ENCODE peak calls at places on chromosomes 16 and 17, in five cellular contexts. I is K562, X is ovary, Y is HepG2, D is stomach. M is an unnamed sample. For H3K36me3, the result is how much of the 10 kb centered on the place peaks cover.

GRCh38 chr17:40458001-40458791 is 14.9 kb downstream of the IGFBP4 start:
- DNase-seq in Y (peak), X (peak), I (no peak), D (peak), M (no peak)

GRCh38 chr16:88731699-88732098 is 25.4 kb downstream of the CTU2 start:
- DNase-seq in Y (no peak), X (no peak), I (peak), D (no peak), M (no peak)

GRCh38 chr16:21126518-21126917 is 24.1 kb downstream of the DNAH3 start:
- DNase-seq in D (no peak), Y (no peak), I (no peak), X (no peak), M (no peak)

GRCh38 chr16:17273142-17273561 is 197.6 kb downstream of the XYLT1 start:
- DNase-seq in I (no peak), X (peak), Y (peak), D (no peak), M (peak)

GRCh38 chr17:49817993-49818392 is 29.5 kb downstream of the KAT7 start:
- DNase-seq in D (no peak), Y (no peak), X (no peak), I (no peak), M (no peak)

GRCh38 chr17:4974064-4974670 is 6.5 kb upstream of the SPAG7 start:
- DNase-seq in I (no peak), D (no peak), X (no peak), Y (no peak), M (no peak)

GRCh38 chr17:77802333-77802615 is 156.2 kb upstream of the TNRC6C start:
- DNase-seq in Y (no peak), D (no peak), X (no peak), I (no peak), M (no peak)

GRCh38 chr16:70726869-70727494 is 41.1 kb upstream of the MTSS2 start:
- DNase-seq in X (peak), Y (no peak), D (no peak), I (no peak), M (no peak)

GRCh38 chr17:15928286-15928785 is 16.6 kb upstream of the ADORA2B start:
- DNase-seq in Y (no peak), I (no peak), X (no peak), D (no peak), M (no peak)

GRCh38 chr16:5916711-5917191 is 819.2 kb upstream of the EEF2KMT start:
- DNase-seq in D (no peak), I (no peak), X (no peak), Y (no peak), M (no peak)

GRCh38 chr17:29722411-29723198 is 99.9 kb upstream of the CORO6 start:
- DNase-seq in Y (no peak), I (peak), D (no peak), X (peak), M (peak)

GRCh38 chr17:55814377-55814776 is 63.5 kb downstream of the PCTP start:
- DNase-seq in Y (no peak), X (no peak), I (no peak), D (no peak), M (no peak)

GRCh38 chr17:39944393-39944711 is 16.8 kb downstream of the LRRC3C start:
- DNase-seq in Y (no peak), D (no peak), I (no peak), X (no peak), M (no peak)

GRCh38 chr17:48254896-48255295 is 147.3 kb downstream of the SNX11 start:
- DNase-seq in Y (no peak), X (no peak), D (no peak), I (peak), M (no peak)

GRCh38 chr17:59521465-59522126 is 43.8 kb upstream of the DHX40 start:
- DNase-seq in D (peak), X (peak), Y (peak), I (peak), M (no peak)

GRCh38 chr17:50440172-50440837 is 14.3 kb downstream of the ACSF2 start:
- DNase-seq in I (no peak), Y (peak), D (peak), X (no peak), M (no peak)

GRCh38 chr17:9386401-9386800 is 189.2 kb downstream of the STX8 start:
- DNase-seq in X (no peak), I (no peak), Y (no peak), D (no peak), M (no peak)

GRCh38 chr17:58507123-58507634 is 7.3 kb downstream of the MTMR4 start:
- DNase-seq in D (no peak), I (no peak), Y (peak), X (no peak), M (no peak)

GRCh38 chr16:22007159-22007508 is 777 bp upstream of the MOSMO start:
- DNase-seq in D (no peak), I (no peak), X (no peak), Y (no peak), M (no peak)

GRCh38 chr17:6108987-6109386 is 38.8 kb downstream of the WSCD1 start:
- DNase-seq in Y (no peak), X (no peak), D (no peak), I (no peak), M (no peak)

GRCh38 chr17:51045616-51046526 is 74.8 kb downstream of the SPAG9 start:
- DNase-seq in I (no peak), X (no peak), Y (peak), D (no peak), M (no peak)

GRCh38 chr17:18314059-18314730 is 599 bp downstream of the TOP3A start:
- DNase-seq in Y (no peak), X (peak), D (no peak), I (peak), M (no peak)

GRCh38 chr16:84360170-84360569 is 8.2 kb upstream of the ATP2C2 start:
- DNase-seq in Y (no peak), D (no peak), I (no peak), X (no peak), M (no peak)

GRCh38 chr16:27174007-27174406 is 29.3 kb upstream of the KDM8 start:
- DNase-seq in X (no peak), D (no peak), Y (no peak), I (no peak), M (no peak)

GRCh38 chr16:21265104-21265825 is 12.8 kb downstream of the CRYM start:
- DNase-seq in X (no peak), I (no peak), Y (no peak), D (no peak), M (no peak)

GRCh38 chr16:3356118-3356517 is 429 bp downstream of the OR2C1 start:
- DNase-seq in Y (no peak), I (peak), X (no peak), D (no peak), M (no peak)

GRCh38 chr16:23699100-23699499 is 13.9 kb downstream of the ERN2 start:
- DNase-seq in I (no peak), X (no peak), D (peak), Y (no peak), M (no peak)

GRCh38 chr17:76726231-76726765 is at the start of gene JMJD6:
- DNase-seq in D (peak), Y (peak), X (peak), I (peak), M (peak)

GRCh38 chr16:2147981-2148671 is at the start of gene RAB26:
- DNase-seq in X (peak), I (peak), Y (peak), D (peak), M (peak)

GRCh38 chr16:30166202-30166902 is 17.1 kb upstream of the CORO1A start:
- DNase-seq in I (no peak), D (no peak), Y (no peak), X (no peak), M (no peak)

GRCh38 chr17:71023631-71024030 is 854.3 kb downstream of the KCNJ2 start:
- DNase-seq in D (no peak), Y (no peak), X (no peak), I (no peak), M (no peak)

GRCh38 chr17:6713130-6713917 is at the start of gene SLC13A5:
- DNase-seq in D (no peak), Y (peak), X (peak), I (peak), M (no peak)

GRCh38 chr17:79829004-79829403 is 10.2 kb downstream of the CBX4 start:
- DNase-seq in D (no peak), Y (no peak), X (no peak), I (peak), M (no peak)

GRCh38 chr17:45398800-45399199 is 33.9 kb downstream of the ARHGAP27 start:
- DNase-seq in X (no peak), D (no peak), I (no peak), Y (no peak), M (no peak)

GRCh38 chr17:6823011-6823442 is 8.5 kb downstream of the TEKT1 start:
- DNase-seq in D (no peak), Y (no peak), I (no peak), X (no peak), M (no peak)

GRCh38 chr17:1714488-1714979 is 4.4 kb upstream of the TLCD2 start:
- DNase-seq in Y (peak), X (peak), I (peak), D (peak), M (peak)

GRCh38 chr17:17164676-17165075 is 41.5 kb downstream of the PLD6 start:
- DNase-seq in Y (no peak), D (no peak), I (no peak), X (no peak), M (no peak)

GRCh38 chr17:4488989-4489595 is 9.6 kb upstream of the SPNS2 start:
- DNase-seq in D (peak), X (no peak), I (no peak), Y (no peak), M (no peak)

GRCh38 chr17:64413505-64413904 is 22.8 kb upstream of the PECAM1 start:
- DNase-seq in X (no peak), Y (no peak), I (no peak), D (no peak), M (no peak)

GRCh38 chr17:40109471-40109824 is 9.1 kb upstream of the NR1D1 start:
- DNase-seq in Y (peak), D (no peak), X (no peak), I (no peak), M (no peak)

GRCh38 chr17:28327031-28327607 is 8.1 kb downstream of the TMEM97 start:
- DNase-seq in Y (no peak), I (no peak), D (peak), X (peak), M (no peak)
- TF ChIP-seq EP300 in Y (no peak), I (no peak), D (no peak), X (no peak), M (no peak)

GRCh38 chr17:75151893-75152292 is 2.4 kb downstream of the JPT1 start:
- DNase-seq in X (no peak), I (no peak), Y (no peak), D (no peak), M (no peak)

GRCh38 chr17:75146597-75146996 is 7.7 kb downstream of the JPT1 start:
- DNase-seq in D (no peak), I (no peak), Y (no peak), X (no peak), M (no peak)

GRCh38 chr17:75144816-75145511 is 9.3 kb downstream of the JPT1 start:
- DNase-seq in Y (no peak), I (no peak), X (no peak), D (no peak), M (no peak)

GRCh38 chr17:75152523-75152922 is 1.8 kb downstream of the JPT1 start:
- DNase-seq in X (no peak), I (no peak), D (no peak), Y (no peak), M (no peak)

DNA sequence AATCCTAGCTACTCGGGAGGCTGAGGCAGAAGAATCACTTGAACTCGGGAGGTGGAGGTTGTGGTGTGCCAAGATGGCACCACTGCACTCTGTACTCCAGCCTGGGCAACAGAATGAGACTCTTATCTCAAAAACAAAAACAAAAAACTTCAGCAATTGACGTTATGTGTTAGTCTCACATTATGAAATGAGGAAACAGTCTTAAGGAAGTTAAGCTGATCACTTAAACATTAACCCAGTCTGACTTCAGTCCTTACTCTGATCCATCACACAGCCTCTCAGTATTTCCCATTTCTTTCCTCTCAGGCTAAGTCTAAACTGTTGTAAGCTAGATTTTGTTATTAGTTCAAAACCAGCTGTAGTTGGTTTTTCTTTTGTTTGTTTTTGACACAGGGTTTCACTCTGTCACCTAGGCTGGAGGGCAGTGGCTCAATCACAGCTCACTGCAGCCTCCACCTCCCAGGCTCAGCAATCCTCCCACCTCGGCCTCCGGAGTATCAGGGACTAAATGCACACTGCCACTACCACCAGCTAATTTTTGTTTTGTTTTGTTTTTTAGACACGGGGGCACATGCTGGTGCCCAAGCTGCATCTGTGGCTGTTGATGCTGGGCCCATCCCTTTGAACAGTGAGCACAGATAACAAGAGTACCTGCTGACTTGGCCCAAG is 6.3 kb downstream of the JPT1 start:
- DNase-seq in X (no peak), I (no peak), Y (no peak), D (no peak), M (no peak)
- H3K36me3 ChIP-seq in X (under half), I (half or more), Y (half or more), D (under half), M (under half)

DNA sequence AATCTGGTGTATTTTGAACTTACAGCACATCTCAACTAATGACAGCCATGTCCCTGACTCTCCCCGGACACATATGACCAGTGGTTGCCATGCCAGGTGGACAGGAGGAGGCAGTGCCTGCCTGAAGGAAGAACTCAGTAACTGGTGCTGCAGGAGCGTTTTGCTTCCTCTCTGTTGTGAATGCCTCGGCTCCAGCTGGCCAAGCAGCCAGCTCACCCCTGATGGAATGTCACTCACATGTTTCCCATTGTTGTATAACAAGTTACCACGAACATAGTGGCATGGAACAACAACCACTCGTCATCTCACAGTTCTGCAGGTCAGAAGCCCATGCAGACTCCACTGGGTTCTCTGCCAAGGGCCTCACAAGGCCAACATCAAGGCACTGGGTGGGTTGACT is 20.1 kb upstream of the IRF8 start:
- DNase-seq in D (no peak), Y (no peak), X (no peak), I (no peak), M (no peak)
- TF ChIP-seq EP300 in D (no peak), Y (no peak), X (no peak), I (no peak), M (no peak)

GRCh38 chr17:42571435-42572225 is 4.7 kb downstream of the MLX start:
- DNase-seq in D (peak), Y (no peak), X (no peak), I (no peak), M (no peak)
- H3K36me3 ChIP-seq in D (half or more), Y (half or more), X (under half), I (half or more), M (under half)

GRCh38 chr17:83152221-83152744 is 72.9 kb downstream of the METRNL start:
- DNase-seq in Y (no peak), X (no peak), D (no peak), I (peak), M (no peak)
- TF ChIP-seq EP300 in Y (no peak), X (no peak), D (no peak), I (no peak), M (no peak)

DNA sequence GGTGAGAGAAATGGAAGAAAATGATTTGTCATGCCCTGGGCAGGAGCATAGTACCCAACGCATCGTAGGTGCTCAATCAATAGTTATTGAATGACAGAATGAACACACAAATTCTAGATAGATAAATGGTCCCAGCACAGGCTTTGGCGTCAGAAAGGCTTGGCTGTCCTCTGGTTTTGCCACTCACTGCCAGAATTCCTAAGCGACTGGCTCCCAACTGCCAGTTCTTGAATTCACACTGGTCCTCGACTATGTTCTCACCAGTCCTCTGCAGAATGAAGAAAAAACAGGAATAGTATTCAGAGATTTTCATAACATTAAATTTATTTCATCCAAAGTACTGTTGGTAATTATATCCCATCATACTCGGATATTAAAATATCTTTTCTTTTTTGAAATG is 163.1 kb upstream of the NOL11 start:
- DNase-seq in X (no peak), D (no peak), Y (no peak), I (no peak), M (no peak)
- H3K36me3 ChIP-seq in X (under half), D (under half), Y (under half), I (under half), M (under half)

DNA sequence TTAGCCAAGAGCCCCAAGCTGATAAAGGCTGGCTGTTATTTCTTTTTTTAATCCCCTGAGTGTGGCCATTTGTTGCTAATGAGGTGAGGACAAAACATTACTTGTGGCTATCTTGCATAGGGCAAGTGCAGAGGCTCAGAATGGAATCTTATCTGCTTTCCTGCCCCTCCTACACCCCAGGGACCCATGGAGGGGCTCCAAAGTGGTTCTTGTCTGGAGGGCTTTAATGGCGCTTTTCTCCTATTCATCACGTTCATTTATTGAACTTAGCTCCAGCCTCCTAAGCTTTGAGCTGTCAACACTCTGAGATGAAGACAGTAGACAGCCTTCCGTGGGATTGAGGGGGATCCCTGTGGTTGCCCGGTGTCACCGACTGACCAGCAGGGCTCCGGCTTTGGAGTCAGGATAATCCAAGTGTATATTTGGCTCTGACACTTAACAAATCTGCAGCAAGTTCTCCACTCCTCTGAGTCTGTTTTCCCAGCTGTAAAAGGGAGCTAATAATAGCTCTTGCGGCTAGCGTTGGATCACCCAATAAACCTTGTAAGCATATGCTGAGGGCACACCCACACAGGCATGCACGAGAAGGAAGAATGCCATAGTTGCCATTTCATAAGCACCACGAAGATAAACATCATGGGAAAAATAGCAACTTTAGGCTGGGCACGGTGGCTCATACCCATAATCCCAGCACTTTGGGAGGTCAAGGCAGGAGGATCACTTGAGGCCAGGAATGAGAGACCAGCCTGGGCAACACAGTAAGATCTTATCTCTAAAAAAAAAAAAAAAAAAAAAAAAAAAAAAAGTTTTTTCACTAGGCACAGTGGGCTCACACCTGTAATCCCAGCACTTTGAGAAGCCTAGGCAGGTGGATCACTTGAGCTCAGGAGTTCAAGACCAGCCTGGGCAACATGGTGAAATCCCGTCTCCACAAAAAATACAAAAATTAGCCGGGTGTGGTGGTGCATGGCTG is 44.8 kb downstream of the MYH11 start:
- DNase-seq in Y (no peak), X (no peak), I (no peak), D (peak), M (no peak)
- TF ChIP-seq EP300 in Y (no peak), X (no peak), I (no peak), D (no peak), M (no peak)

M was measured in tibial nerve.